ENCODE peak calls at places on chromosomes 11 and 22, in seven cellular contexts. One of them, this sample, is unnamed.

GRCh38 chr11:16239130-16240105 is 116.9 kb downstream of the SOX6 start:
- DNase-seq in endothelial cell: no peak
- DNase-seq in Peyer's patch: no peak
- DNase-seq in fibroblast of lung: peak
- DNase-seq in GM06990: no peak
- DNase-seq in A673: no peak
- DNase-seq in H9: no peak
- DNase-seq in this sample: no peak

GRCh38 chr11:71977743-71978418 is 20.8 kb upstream of the IL18BP start:
- DNase-seq in GM06990: no peak
- DNase-seq in A673: peak
- DNase-seq in fibroblast of lung: peak
- DNase-seq in Peyer's patch: peak
- DNase-seq in H9: no peak
- DNase-seq in endothelial cell: peak
- DNase-seq in this sample: no peak

GRCh38 chr11:94181943-94182342 is 53.3 kb downstream of the PANX1 start:
- DNase-seq in A673: no peak
- DNase-seq in Peyer's patch: no peak
- DNase-seq in endothelial cell: no peak
- DNase-seq in fibroblast of lung: peak
- DNase-seq in H9: no peak
- DNase-seq in GM06990: no peak
- DNase-seq in this sample: no peak

GRCh38 chr11:70331901-70332300 is 61.4 kb downstream of the PPFIA1 start:
- DNase-seq in A673: no peak
- DNase-seq in H9: no peak
- DNase-seq in endothelial cell: no peak
- DNase-seq in fibroblast of lung: no peak
- DNase-seq in GM06990: no peak
- DNase-seq in Peyer's patch: no peak
- DNase-seq in this sample: no peak

GRCh38 chr11:6245536-6245935 is 6.6 kb downstream of the CNGA4 start:
- DNase-seq in Peyer's patch: no peak
- DNase-seq in GM06990: no peak
- DNase-seq in endothelial cell: no peak
- DNase-seq in fibroblast of lung: no peak
- DNase-seq in H9: no peak
- DNase-seq in A673: no peak
- DNase-seq in this sample: no peak

GRCh38 chr22:27723708-27724107 is 77.8 kb downstream of the MN1 start:
- DNase-seq in Peyer's patch: no peak
- DNase-seq in endothelial cell: no peak
- DNase-seq in A673: no peak
- DNase-seq in GM06990: no peak
- DNase-seq in H9: no peak
- DNase-seq in fibroblast of lung: no peak
- DNase-seq in this sample: no peak

GRCh38 chr11:2436013-2436520 is 8.2 kb downstream of the TRPM5 start:
- DNase-seq in fibroblast of lung: no peak
- DNase-seq in endothelial cell: no peak
- DNase-seq in GM06990: no peak
- DNase-seq in H9: no peak
- DNase-seq in Peyer's patch: no peak
- DNase-seq in A673: no peak
- DNase-seq in this sample: no peak

GRCh38 chr22:17257578-17257977 is 38.3 kb upstream of the ADA2 start:
- DNase-seq in fibroblast of lung: no peak
- DNase-seq in GM06990: no peak
- DNase-seq in Peyer's patch: no peak
- DNase-seq in A673: no peak
- DNase-seq in H9: no peak
- DNase-seq in endothelial cell: no peak
- DNase-seq in this sample: no peak

GRCh38 chr22:29635734-29636357 is 32.4 kb downstream of the NF2 start:
- DNase-seq in GM06990: no peak
- DNase-seq in H9: no peak
- DNase-seq in Peyer's patch: no peak
- DNase-seq in A673: peak
- DNase-seq in endothelial cell: no peak
- DNase-seq in fibroblast of lung: peak
- DNase-seq in this sample: no peak

GRCh38 chr11:41250408-41250807 is 209.0 kb downstream of the LRRC4C start:
- DNase-seq in endothelial cell: no peak
- DNase-seq in Peyer's patch: no peak
- DNase-seq in GM06990: no peak
- DNase-seq in fibroblast of lung: no peak
- DNase-seq in A673: no peak
- DNase-seq in H9: no peak
- DNase-seq in this sample: no peak

GRCh38 chr11:34654491-34655334 is 33.8 kb downstream of the EHF start:
- DNase-seq in fibroblast of lung: peak
- DNase-seq in endothelial cell: no peak
- DNase-seq in H9: peak
- DNase-seq in GM06990: no peak
- DNase-seq in Peyer's patch: no peak
- DNase-seq in A673: peak
- DNase-seq in this sample: no peak

GRCh38 chr22:45934659-45935341 is 42.2 kb downstream of the WNT7B start:
- DNase-seq in GM06990: no peak
- DNase-seq in endothelial cell: no peak
- DNase-seq in H9: no peak
- DNase-seq in Peyer's patch: no peak
- DNase-seq in A673: peak
- DNase-seq in fibroblast of lung: peak
- DNase-seq in this sample: no peak

GRCh38 chr11:132367293-132367692 is 996.9 kb downstream of the NTM start:
- DNase-seq in H9: no peak
- DNase-seq in endothelial cell: no peak
- DNase-seq in Peyer's patch: no peak
- DNase-seq in fibroblast of lung: no peak
- DNase-seq in GM06990: no peak
- DNase-seq in A673: no peak
- DNase-seq in this sample: no peak

GRCh38 chr11:64874841-64875240 is 3.6 kb downstream of the EHD1 start:
- DNase-seq in Peyer's patch: no peak
- DNase-seq in A673: no peak
- DNase-seq in GM06990: no peak
- DNase-seq in fibroblast of lung: no peak
- DNase-seq in endothelial cell: no peak
- DNase-seq in H9: no peak
- DNase-seq in this sample: no peak

GRCh38 chr11:68300076-68300830 is 12.1 kb upstream of the LRP5 start:
- DNase-seq in fibroblast of lung: no peak
- DNase-seq in H9: no peak
- DNase-seq in A673: no peak
- DNase-seq in Peyer's patch: no peak
- DNase-seq in GM06990: no peak
- DNase-seq in endothelial cell: no peak
- DNase-seq in this sample: no peak
- TF ChIP-seq CTCF in fibroblast of lung: no peak
- TF ChIP-seq CTCF in H9: peak
- TF ChIP-seq CTCF in A673: no peak
- TF ChIP-seq CTCF in Peyer's patch: no peak
- TF ChIP-seq CTCF in GM06990: no peak
- TF ChIP-seq CTCF in endothelial cell: no peak
- TF ChIP-seq CTCF in this sample: no peak

DNA sequence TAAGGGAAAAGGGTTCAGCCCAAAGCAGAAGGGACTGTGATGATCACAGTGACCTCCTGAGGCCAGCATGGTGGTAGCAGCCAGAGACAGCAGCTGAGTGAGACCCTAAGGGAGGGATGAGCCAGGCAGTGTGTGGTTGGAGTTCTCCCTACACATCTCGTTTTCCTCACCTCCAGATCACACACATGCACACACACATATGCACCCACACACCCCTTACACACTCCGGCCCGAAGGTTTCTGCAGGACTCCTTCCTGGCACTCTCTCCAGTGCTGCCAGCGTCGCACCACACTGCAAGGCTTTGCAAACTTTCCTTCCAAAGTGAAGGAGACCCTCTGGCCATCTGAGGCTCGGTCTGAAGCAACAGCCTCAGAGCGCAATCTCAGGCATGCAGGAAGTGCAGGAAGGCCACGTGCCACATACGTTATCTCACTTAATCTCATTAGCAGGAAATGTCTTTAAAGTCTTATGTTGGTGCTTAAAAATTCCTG is 26.9 kb upstream of the TP53I11 start:
- DNase-seq in GM06990: no peak
- DNase-seq in A673: peak
- DNase-seq in H9: peak
- DNase-seq in Peyer's patch: peak
- DNase-seq in endothelial cell: peak
- DNase-seq in fibroblast of lung: no peak
- DNase-seq in this sample: peak
- TF ChIP-seq CTCF in GM06990: peak
- TF ChIP-seq CTCF in A673: peak
- TF ChIP-seq CTCF in H9: peak
- TF ChIP-seq CTCF in Peyer's patch: no peak
- TF ChIP-seq CTCF in endothelial cell: no peak
- TF ChIP-seq CTCF in fibroblast of lung: peak
- TF ChIP-seq CTCF in this sample: peak

DNA sequence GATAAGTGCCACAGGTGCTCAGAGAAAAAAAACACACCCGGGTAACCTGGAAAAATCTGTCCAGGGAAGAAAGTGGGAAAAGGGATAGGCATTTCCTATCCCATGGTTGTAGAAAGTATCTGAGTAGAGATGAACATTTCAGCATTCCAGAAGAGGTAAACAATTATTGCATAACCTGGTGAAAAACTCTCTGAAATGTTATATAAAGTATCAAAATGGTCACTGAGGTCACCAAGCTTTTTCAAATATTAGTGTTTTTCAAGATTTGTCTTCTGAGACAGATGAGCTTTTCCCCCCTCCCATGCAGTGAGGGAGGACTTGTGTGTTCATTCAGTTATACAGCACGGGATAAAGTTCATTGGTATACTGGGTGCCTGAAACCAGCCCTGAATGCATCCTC is 2.0 kb upstream of the DEPDC7 start:
- DNase-seq in Peyer's patch: no peak
- DNase-seq in fibroblast of lung: no peak
- DNase-seq in H9: no peak
- DNase-seq in endothelial cell: no peak
- DNase-seq in GM06990: no peak
- DNase-seq in A673: no peak
- DNase-seq in this sample: no peak
- TF ChIP-seq CTCF in Peyer's patch: no peak
- TF ChIP-seq CTCF in fibroblast of lung: no peak
- TF ChIP-seq CTCF in H9: no peak
- TF ChIP-seq CTCF in endothelial cell: no peak
- TF ChIP-seq CTCF in GM06990: no peak
- TF ChIP-seq CTCF in A673: no peak
- TF ChIP-seq CTCF in this sample: no peak

GRCh38 chr11:103338621-103339484 is 229.6 kb downstream of the DYNC2H1 start:
- DNase-seq in H9: peak
- DNase-seq in fibroblast of lung: no peak
- DNase-seq in GM06990: no peak
- DNase-seq in endothelial cell: peak
- DNase-seq in A673: peak
- DNase-seq in Peyer's patch: no peak
- DNase-seq in this sample: no peak
- TF ChIP-seq CTCF in H9: peak
- TF ChIP-seq CTCF in fibroblast of lung: no peak
- TF ChIP-seq CTCF in GM06990: no peak
- TF ChIP-seq CTCF in endothelial cell: peak
- TF ChIP-seq CTCF in A673: peak
- TF ChIP-seq CTCF in Peyer's patch: no peak
- TF ChIP-seq CTCF in this sample: peak

GRCh38 chr22:48856308-48856615 is 971.4 kb downstream of the BRD1 start:
- DNase-seq in H9: no peak
- DNase-seq in GM06990: no peak
- DNase-seq in fibroblast of lung: no peak
- DNase-seq in endothelial cell: no peak
- DNase-seq in A673: no peak
- DNase-seq in Peyer's patch: peak
- DNase-seq in this sample: no peak
- TF ChIP-seq CTCF in H9: no peak
- TF ChIP-seq CTCF in GM06990: no peak
- TF ChIP-seq CTCF in fibroblast of lung: no peak
- TF ChIP-seq CTCF in endothelial cell: no peak
- TF ChIP-seq CTCF in A673: no peak
- TF ChIP-seq CTCF in Peyer's patch: no peak
- TF ChIP-seq CTCF in this sample: no peak

GRCh38 chr11:20364412-20364792 is 888 bp downstream of the HTATIP2 start:
- DNase-seq in Peyer's patch: no peak
- DNase-seq in A673: no peak
- DNase-seq in endothelial cell: no peak
- DNase-seq in GM06990: no peak
- DNase-seq in H9: peak
- DNase-seq in fibroblast of lung: no peak
- DNase-seq in this sample: no peak

GRCh38 chr11:20363149-20363499 is 390 bp upstream of the HTATIP2 start:
- DNase-seq in H9: no peak
- DNase-seq in A673: no peak
- DNase-seq in GM06990: no peak
- DNase-seq in Peyer's patch: no peak
- DNase-seq in endothelial cell: no peak
- DNase-seq in fibroblast of lung: no peak
- DNase-seq in this sample: no peak

GRCh38 chr11:20362481-20362880 is 1.0 kb upstream of the HTATIP2 start:
- DNase-seq in A673: no peak
- DNase-seq in Peyer's patch: no peak
- DNase-seq in H9: no peak
- DNase-seq in GM06990: no peak
- DNase-seq in endothelial cell: no peak
- DNase-seq in fibroblast of lung: no peak
- DNase-seq in this sample: no peak

GRCh38 chr11:20360650-20361049 is 2.9 kb upstream of the HTATIP2 start:
- DNase-seq in A673: no peak
- DNase-seq in GM06990: peak
- DNase-seq in H9: no peak
- DNase-seq in endothelial cell: no peak
- DNase-seq in fibroblast of lung: peak
- DNase-seq in Peyer's patch: peak
- DNase-seq in this sample: no peak

GRCh38 chr11:20363500-20364411 is at the start of gene HTATIP2:
- DNase-seq in Peyer's patch: peak
- DNase-seq in A673: peak
- DNase-seq in GM06990: peak
- DNase-seq in H9: peak
- DNase-seq in fibroblast of lung: peak
- DNase-seq in endothelial cell: peak
- DNase-seq in this sample: no peak
- TF ChIP-seq CTCF in Peyer's patch: no peak
- TF ChIP-seq CTCF in A673: no peak
- TF ChIP-seq CTCF in GM06990: no peak
- TF ChIP-seq CTCF in H9: no peak
- TF ChIP-seq CTCF in fibroblast of lung: no peak
- TF ChIP-seq CTCF in endothelial cell: no peak
- TF ChIP-seq CTCF in this sample: no peak

DNA sequence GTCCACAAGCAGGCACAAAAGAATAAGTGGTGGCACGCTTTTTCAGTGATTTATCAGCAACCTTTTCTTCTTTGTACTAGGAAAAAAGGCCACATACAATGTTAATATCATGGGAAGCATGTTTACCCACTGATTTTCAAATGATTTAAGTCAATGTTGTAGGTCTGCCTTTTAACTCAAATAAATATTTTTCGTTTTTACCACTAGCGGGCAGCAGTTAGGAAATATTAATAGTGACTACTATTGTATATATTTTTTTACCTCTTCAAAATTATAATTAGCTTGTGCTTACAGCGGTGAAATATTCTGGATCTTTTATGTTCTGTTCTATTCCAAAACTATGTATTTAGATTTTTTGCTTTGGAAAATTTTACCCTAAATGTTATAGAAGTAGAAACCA is 6.4 kb upstream of the SLC17A6 start:
- DNase-seq in H9: no peak
- DNase-seq in Peyer's patch: no peak
- DNase-seq in A673: no peak
- DNase-seq in fibroblast of lung: no peak
- DNase-seq in GM06990: no peak
- DNase-seq in endothelial cell: no peak
- DNase-seq in this sample: no peak
- TF ChIP-seq CTCF in H9: peak
- TF ChIP-seq CTCF in Peyer's patch: no peak
- TF ChIP-seq CTCF in A673: no peak
- TF ChIP-seq CTCF in fibroblast of lung: no peak
- TF ChIP-seq CTCF in GM06990: peak
- TF ChIP-seq CTCF in endothelial cell: peak
- TF ChIP-seq CTCF in this sample: peak